ENCODE peak calls at places on chromosomes 5 and 9, in nine cellular contexts. One of them, this sample, is unnamed.

GRCh38 chr9:23822331-23823169 is 3.5 kb downstream of the ELAVL2 start:
- DNase-seq in mammary epithelial cell: no peak
- DNase-seq in upper lobe of right lung: no peak
- DNase-seq in OCI-LY7: no peak
- DNase-seq in esophagus squamous epithelium: no peak
- DNase-seq in cardiac muscle cell: no peak
- DNase-seq in naive thymus-derived CD4-positive, alpha-beta T cell: no peak
- DNase-seq in SK-N-SH: peak; percentile 17
- DNase-seq in Karpas-422: no peak
- DNase-seq in this sample: no peak

GRCh38 chr9:31336391-31336790 is 1048.1 kb upstream of the ACO1 start:
- DNase-seq in mammary epithelial cell: no peak
- DNase-seq in upper lobe of right lung: no peak
- DNase-seq in OCI-LY7: no peak
- DNase-seq in esophagus squamous epithelium: no peak
- DNase-seq in cardiac muscle cell: no peak
- DNase-seq in naive thymus-derived CD4-positive, alpha-beta T cell: no peak
- DNase-seq in SK-N-SH: no peak
- DNase-seq in Karpas-422: no peak
- DNase-seq in this sample: no peak

GRCh38 chr9:123073441-123073840 is 40.0 kb downstream of the GPR21 start:
- DNase-seq in mammary epithelial cell: no peak
- DNase-seq in upper lobe of right lung: no peak
- DNase-seq in OCI-LY7: no peak
- DNase-seq in esophagus squamous epithelium: no peak
- DNase-seq in cardiac muscle cell: no peak
- DNase-seq in naive thymus-derived CD4-positive, alpha-beta T cell: no peak
- DNase-seq in SK-N-SH: no peak
- DNase-seq in Karpas-422: peak; percentile 77
- DNase-seq in this sample: no peak

GRCh38 chr5:9894571-9895304 is 264.6 kb upstream of the TAS2R1 start:
- DNase-seq in mammary epithelial cell: no peak
- DNase-seq in upper lobe of right lung: no peak
- DNase-seq in OCI-LY7: no peak
- DNase-seq in esophagus squamous epithelium: no peak
- DNase-seq in cardiac muscle cell: no peak
- DNase-seq in naive thymus-derived CD4-positive, alpha-beta T cell: no peak
- DNase-seq in SK-N-SH: no peak
- DNase-seq in Karpas-422: no peak
- DNase-seq in this sample: no peak

GRCh38 chr9:98854206-98854756 is 46.8 kb downstream of the GALNT12 start:
- DNase-seq in mammary epithelial cell: no peak
- DNase-seq in upper lobe of right lung: no peak
- DNase-seq in OCI-LY7: no peak
- DNase-seq in esophagus squamous epithelium: no peak
- DNase-seq in cardiac muscle cell: no peak
- DNase-seq in naive thymus-derived CD4-positive, alpha-beta T cell: no peak
- DNase-seq in SK-N-SH: no peak
- DNase-seq in Karpas-422: no peak
- DNase-seq in this sample: no peak

GRCh38 chr5:54249210-54250028 is 61.0 kb downstream of the ARL15 start:
- DNase-seq in mammary epithelial cell: no peak
- DNase-seq in upper lobe of right lung: no peak
- DNase-seq in OCI-LY7: peak; percentile 29
- DNase-seq in esophagus squamous epithelium: no peak
- DNase-seq in cardiac muscle cell: peak; percentile 52
- DNase-seq in naive thymus-derived CD4-positive, alpha-beta T cell: peak; percentile 27
- DNase-seq in SK-N-SH: peak; percentile 8
- DNase-seq in Karpas-422: peak; percentile 62
- DNase-seq in this sample: peak; percentile 21

GRCh38 chr5:124040799-124041198 is 528.8 kb downstream of the CSNK1G3 start:
- DNase-seq in mammary epithelial cell: no peak
- DNase-seq in upper lobe of right lung: no peak
- DNase-seq in OCI-LY7: no peak
- DNase-seq in esophagus squamous epithelium: no peak
- DNase-seq in cardiac muscle cell: no peak
- DNase-seq in naive thymus-derived CD4-positive, alpha-beta T cell: no peak
- DNase-seq in SK-N-SH: no peak
- DNase-seq in Karpas-422: no peak
- DNase-seq in this sample: no peak

GRCh38 chr5:96567188-96567587 is 95.0 kb upstream of the CAST start:
- DNase-seq in mammary epithelial cell: peak; percentile 22
- DNase-seq in upper lobe of right lung: no peak
- DNase-seq in OCI-LY7: no peak
- DNase-seq in esophagus squamous epithelium: no peak
- DNase-seq in cardiac muscle cell: no peak
- DNase-seq in naive thymus-derived CD4-positive, alpha-beta T cell: no peak
- DNase-seq in SK-N-SH: no peak
- DNase-seq in Karpas-422: no peak
- DNase-seq in this sample: no peak

GRCh38 chr9:70438341-70438924 is 24.0 kb upstream of the KLF9 start:
- DNase-seq in mammary epithelial cell: peak; percentile 63
- DNase-seq in upper lobe of right lung: no peak
- DNase-seq in OCI-LY7: no peak
- DNase-seq in esophagus squamous epithelium: no peak
- DNase-seq in cardiac muscle cell: no peak
- DNase-seq in naive thymus-derived CD4-positive, alpha-beta T cell: no peak
- DNase-seq in SK-N-SH: no peak
- DNase-seq in Karpas-422: no peak
- DNase-seq in this sample: peak; percentile 62

DNA sequence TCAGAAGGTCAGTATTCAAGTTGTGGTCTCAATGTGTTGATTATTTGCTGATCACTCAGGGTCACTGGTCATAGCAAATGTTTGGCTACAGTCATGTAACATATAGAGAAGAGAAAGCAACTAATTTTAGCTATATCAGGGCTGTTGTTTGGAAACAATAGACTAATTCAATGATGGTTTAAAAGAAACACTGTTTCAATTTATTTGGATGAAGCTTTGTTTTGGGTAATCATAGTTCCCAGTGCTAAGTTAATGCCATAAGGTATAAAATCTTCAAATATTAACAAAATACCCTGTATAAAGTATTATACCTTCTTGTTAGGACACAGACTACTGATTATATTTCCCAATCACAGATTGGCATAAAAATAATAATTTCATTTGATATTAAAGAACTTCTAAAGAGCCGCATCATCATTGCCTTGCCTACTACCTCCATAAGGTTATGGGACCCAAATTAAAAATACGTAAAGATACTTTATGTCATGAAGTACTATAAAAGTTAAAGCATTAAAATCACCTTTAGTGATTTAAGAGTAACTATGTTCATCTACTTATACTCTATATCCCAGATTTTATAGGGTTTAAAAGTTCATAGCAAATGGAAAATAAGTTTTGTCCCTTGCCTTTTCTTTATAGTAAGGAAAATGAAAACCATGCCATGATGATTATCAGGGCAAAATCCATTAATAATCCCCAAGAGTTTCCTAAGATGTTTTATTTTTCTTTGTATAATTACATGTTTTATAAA is 6.0 kb downstream of the NR3C1 start:
- DNase-seq in mammary epithelial cell: peak; percentile 23
- DNase-seq in upper lobe of right lung: no peak
- DNase-seq in OCI-LY7: no peak
- DNase-seq in esophagus squamous epithelium: no peak
- DNase-seq in cardiac muscle cell: no peak
- DNase-seq in naive thymus-derived CD4-positive, alpha-beta T cell: no peak
- DNase-seq in SK-N-SH: no peak
- DNase-seq in Karpas-422: peak; percentile 70
- DNase-seq in this sample: no peak
- H3K4me3 ChIP-seq in mammary epithelial cell: peak overlapping the region; percentile 78
- H3K4me3 ChIP-seq in upper lobe of right lung: peak overlapping the region; percentile 91
- H3K4me3 ChIP-seq in OCI-LY7: peak overlapping the region; percentile 91
- H3K4me3 ChIP-seq in esophagus squamous epithelium: peak overlapping the region; percentile 93
- H3K4me3 ChIP-seq in cardiac muscle cell: no peak overlapping the region
- H3K4me3 ChIP-seq in naive thymus-derived CD4-positive, alpha-beta T cell: peak overlapping the region; percentile 78
- H3K4me3 ChIP-seq in SK-N-SH: peak overlapping the region; percentile 21
- H3K4me3 ChIP-seq in Karpas-422: peak overlapping the region; percentile 68
- H3K4me3 ChIP-seq in this sample: peak overlapping the region; percentile 88

GRCh38 chr5:179110528-179110927 is 50.4 kb downstream of the ZNF354C start:
- DNase-seq in mammary epithelial cell: no peak
- DNase-seq in upper lobe of right lung: no peak
- DNase-seq in OCI-LY7: no peak
- DNase-seq in esophagus squamous epithelium: no peak
- DNase-seq in cardiac muscle cell: no peak
- DNase-seq in naive thymus-derived CD4-positive, alpha-beta T cell: no peak
- DNase-seq in SK-N-SH: no peak
- DNase-seq in Karpas-422: no peak
- DNase-seq in this sample: no peak

GRCh38 chr5:179113143-179113530 is 53.0 kb downstream of the ZNF354C start:
- DNase-seq in mammary epithelial cell: no peak
- DNase-seq in upper lobe of right lung: no peak
- DNase-seq in OCI-LY7: no peak
- DNase-seq in esophagus squamous epithelium: no peak
- DNase-seq in cardiac muscle cell: no peak
- DNase-seq in naive thymus-derived CD4-positive, alpha-beta T cell: no peak
- DNase-seq in SK-N-SH: no peak
- DNase-seq in Karpas-422: no peak
- DNase-seq in this sample: no peak

GRCh38 chr5:179113945-179114641 is 53.9 kb downstream of the ZNF354C start:
- DNase-seq in mammary epithelial cell: no peak
- DNase-seq in upper lobe of right lung: no peak
- DNase-seq in OCI-LY7: no peak
- DNase-seq in esophagus squamous epithelium: no peak
- DNase-seq in cardiac muscle cell: no peak
- DNase-seq in naive thymus-derived CD4-positive, alpha-beta T cell: no peak
- DNase-seq in SK-N-SH: no peak
- DNase-seq in Karpas-422: no peak
- DNase-seq in this sample: no peak

GRCh38 chr5:179111267-179112207 is 51.4 kb downstream of the ZNF354C start:
- DNase-seq in mammary epithelial cell: no peak
- DNase-seq in upper lobe of right lung: no peak
- DNase-seq in OCI-LY7: no peak
- DNase-seq in esophagus squamous epithelium: no peak
- DNase-seq in cardiac muscle cell: no peak
- DNase-seq in naive thymus-derived CD4-positive, alpha-beta T cell: no peak
- DNase-seq in SK-N-SH: no peak
- DNase-seq in Karpas-422: no peak
- DNase-seq in this sample: no peak

DNA sequence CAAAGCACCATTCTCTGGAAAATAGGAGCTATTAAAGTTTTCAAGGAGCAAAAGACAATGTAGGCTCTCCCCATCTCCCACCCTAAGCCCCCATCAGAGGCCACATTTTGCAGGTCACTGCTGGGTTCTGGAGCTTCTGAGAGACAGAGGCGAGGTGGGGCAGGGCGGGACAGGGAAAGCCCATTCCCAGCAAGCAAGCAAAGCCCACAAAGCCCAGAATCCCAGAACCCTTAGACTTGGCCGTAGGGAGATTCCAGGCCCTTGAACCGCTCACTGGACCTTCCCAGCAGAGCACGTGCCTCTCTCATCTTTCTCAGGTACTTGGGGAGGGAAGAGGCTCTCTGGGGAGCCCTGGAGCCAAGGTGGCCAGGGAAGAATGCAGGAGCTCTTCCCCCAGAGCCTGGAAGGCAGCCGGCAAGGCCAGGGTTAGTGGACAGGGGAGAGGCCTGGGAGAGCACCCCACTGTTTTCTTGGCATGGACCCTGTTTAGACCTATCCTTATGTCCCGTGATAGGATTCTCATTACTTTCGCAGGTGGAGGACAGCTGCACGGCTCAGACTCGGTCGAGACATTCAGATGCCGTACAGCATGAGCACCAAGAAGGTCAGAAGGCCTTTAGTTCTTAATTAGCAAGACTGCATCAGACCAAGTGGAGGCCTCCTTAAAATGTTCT is 52.4 kb downstream of the ZNF354C start:
- DNase-seq in mammary epithelial cell: no peak
- DNase-seq in upper lobe of right lung: no peak
- DNase-seq in OCI-LY7: no peak
- DNase-seq in esophagus squamous epithelium: no peak
- DNase-seq in cardiac muscle cell: no peak
- DNase-seq in naive thymus-derived CD4-positive, alpha-beta T cell: no peak
- DNase-seq in SK-N-SH: no peak
- DNase-seq in Karpas-422: no peak
- DNase-seq in this sample: no peak
- H3K9me3 ChIP-seq in mammary epithelial cell: peaks cover 41% of the 10 kb centered on the region
- H3K9me3 ChIP-seq in upper lobe of right lung: peaks cover 19% of the 10 kb centered on the region
- H3K9me3 ChIP-seq in OCI-LY7: no peaks in the 10 kb centered on the region
- H3K9me3 ChIP-seq in esophagus squamous epithelium: peaks cover 18% of the 10 kb centered on the region
- H3K9me3 ChIP-seq in cardiac muscle cell: no peaks in the 10 kb centered on the region
- H3K9me3 ChIP-seq in naive thymus-derived CD4-positive, alpha-beta T cell: peaks cover 42% of the 10 kb centered on the region
- H3K9me3 ChIP-seq in SK-N-SH: peaks cover 5% of the 10 kb centered on the region
- H3K9me3 ChIP-seq in Karpas-422: no peaks in the 10 kb centered on the region
- H3K9me3 ChIP-seq in this sample: peaks cover 94% of the 10 kb centered on the region

DNA sequence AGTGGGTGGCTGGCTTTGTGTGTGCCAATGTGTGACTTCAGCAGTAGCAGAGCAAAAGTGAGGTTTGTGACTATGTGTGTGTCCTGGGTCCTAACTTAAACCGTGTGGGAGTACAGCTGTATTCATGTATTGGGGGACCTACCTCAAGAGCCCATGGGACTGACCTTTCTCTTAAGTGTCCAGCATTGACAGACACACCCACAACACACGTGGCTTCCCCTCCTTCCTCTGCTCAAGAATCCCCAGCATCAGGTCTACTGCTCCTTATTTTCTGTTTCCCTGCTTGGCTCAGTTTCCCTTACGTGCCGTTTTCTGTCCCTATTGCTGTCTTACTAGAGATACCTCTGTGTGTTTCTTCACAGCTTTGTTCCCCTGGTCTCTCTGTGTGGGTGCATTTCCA is 623 bp downstream of the IL11RA start:
- DNase-seq in mammary epithelial cell: no peak
- DNase-seq in upper lobe of right lung: no peak
- DNase-seq in OCI-LY7: no peak
- DNase-seq in esophagus squamous epithelium: no peak
- DNase-seq in cardiac muscle cell: no peak
- DNase-seq in naive thymus-derived CD4-positive, alpha-beta T cell: no peak
- DNase-seq in SK-N-SH: no peak
- DNase-seq in Karpas-422: no peak
- DNase-seq in this sample: no peak
- H3K4me1 ChIP-seq in mammary epithelial cell: peaks cover 16% of the 10 kb centered on the region
- H3K4me1 ChIP-seq in upper lobe of right lung: peaks cover 41% of the 10 kb centered on the region
- H3K4me1 ChIP-seq in OCI-LY7: peaks cover 10% of the 10 kb centered on the region
- H3K4me1 ChIP-seq in esophagus squamous epithelium: peaks cover 68% of the 10 kb centered on the region
- H3K4me1 ChIP-seq in cardiac muscle cell: peaks cover 41% of the 10 kb centered on the region
- H3K4me1 ChIP-seq in naive thymus-derived CD4-positive, alpha-beta T cell: peaks cover 28% of the 10 kb centered on the region
- H3K4me1 ChIP-seq in SK-N-SH: peaks cover 82% of the 10 kb centered on the region
- H3K4me1 ChIP-seq in Karpas-422: peaks cover 5% of the 10 kb centered on the region
- H3K4me1 ChIP-seq in this sample: peaks cover 80% of the 10 kb centered on the region

DNA sequence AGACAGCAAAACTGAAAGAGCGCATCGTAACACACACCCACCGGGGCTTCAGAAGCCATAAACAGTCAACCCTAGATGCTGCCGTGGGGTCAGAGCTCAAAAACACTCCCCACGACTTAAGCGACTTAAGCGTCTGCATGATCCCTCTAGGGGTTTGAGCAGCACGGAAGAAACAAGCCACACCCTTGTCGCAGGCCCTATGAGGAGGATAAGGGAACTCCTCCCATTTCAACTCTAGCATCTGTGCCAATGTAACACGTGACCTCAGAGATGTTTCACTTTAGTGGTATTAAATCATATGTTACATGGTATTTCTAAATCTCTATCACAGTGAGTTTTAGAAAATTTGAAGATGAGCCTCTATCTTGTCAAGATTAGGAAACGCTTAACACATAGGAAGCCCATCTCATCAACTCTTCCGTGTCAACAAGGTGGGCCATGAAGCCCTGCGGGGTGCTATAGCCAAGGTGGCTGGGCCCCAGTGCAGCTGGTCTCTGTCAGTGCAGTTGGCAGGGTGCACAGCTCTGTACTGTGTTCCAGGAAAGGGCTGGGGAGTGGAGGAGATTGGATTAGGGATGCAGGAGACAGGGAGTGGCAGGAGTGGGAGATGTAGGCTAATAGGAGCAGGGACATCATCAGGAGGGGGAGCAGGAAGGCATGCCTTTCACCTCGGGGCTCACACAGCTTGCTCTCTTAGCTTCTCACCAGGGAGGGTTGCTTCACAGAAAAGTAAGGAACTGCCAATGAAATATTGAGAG is 33.1 kb downstream of the ZCCHC9 start:
- DNase-seq in mammary epithelial cell: no peak
- DNase-seq in upper lobe of right lung: no peak
- DNase-seq in OCI-LY7: no peak
- DNase-seq in esophagus squamous epithelium: no peak
- DNase-seq in cardiac muscle cell: no peak
- DNase-seq in naive thymus-derived CD4-positive, alpha-beta T cell: no peak
- DNase-seq in SK-N-SH: no peak
- DNase-seq in Karpas-422: peak; percentile 53
- DNase-seq in this sample: no peak
- H3K4me3 ChIP-seq in mammary epithelial cell: no peak overlapping the region
- H3K4me3 ChIP-seq in upper lobe of right lung: no peak overlapping the region
- H3K4me3 ChIP-seq in OCI-LY7: no peak overlapping the region
- H3K4me3 ChIP-seq in esophagus squamous epithelium: no peak overlapping the region
- H3K4me3 ChIP-seq in cardiac muscle cell: no peak overlapping the region
- H3K4me3 ChIP-seq in naive thymus-derived CD4-positive, alpha-beta T cell: no peak overlapping the region
- H3K4me3 ChIP-seq in SK-N-SH: no peak overlapping the region
- H3K4me3 ChIP-seq in Karpas-422: no peak overlapping the region
- H3K4me3 ChIP-seq in this sample: peak overlapping the region; percentile 52